ENCODE peak calls at places on chromosomes 5 and 9, in six cellular contexts. E is mammary epithelial cell, P is mesendoderm, K is HepG2, R is HCT116, B is fibroblast of lung. V is an unnamed sample.

GRCh38 chr9:136379401-136379800 is 5.9 kb upstream of the CARD9 start:
- DNase-seq in B (no peak), E (no peak), R (no peak), K (no peak), P (no peak), V (no peak)

GRCh38 chr9:75889577-75889976 is 896 bp upstream of the PCSK5 start:
- DNase-seq in P (no peak), E (no peak), R (no peak), B (no peak), K (no peak), V (no peak)

GRCh38 chr9:70477907-70478480 is 63.5 kb upstream of the KLF9 start:
- DNase-seq in E (no peak), K (no peak), R (no peak), B (no peak), P (no peak), V (no peak)

GRCh38 chr9:91741529-91741928 is 208.5 kb downstream of the ROR2 start:
- DNase-seq in P (no peak), R (no peak), B (peak; percentile 81), K (no peak), E (peak; percentile 71), V (peak; percentile 93)

GRCh38 chr9:107755267-107755666 is 265.7 kb upstream of the KLF4 start:
- DNase-seq in P (peak; percentile 75), B (peak; percentile 77), R (peak; percentile 95), K (no peak), E (peak; percentile 67), V (peak; percentile 68)

GRCh38 chr5:20636686-20637085 is 648.7 kb upstream of the CDH18 start:
- DNase-seq in K (no peak), E (peak; percentile 4), P (no peak), R (no peak), B (no peak), V (no peak)

GRCh38 chr5:84433461-84433860 is 48.8 kb upstream of the EDIL3 start:
- DNase-seq in B (peak; percentile 88), P (no peak), K (no peak), E (no peak), R (no peak), V (peak; percentile 28)

GRCh38 chr9:477146-477545 is 262.5 kb downstream of the DOCK8 start:
- DNase-seq in K (no peak), R (no peak), B (peak; percentile 35), E (no peak), P (peak; percentile 24), V (no peak)

GRCh38 chr9:27835746-27836145 is 262.5 kb upstream of the C9orf72 start:
- DNase-seq in R (no peak), E (no peak), K (no peak), B (no peak), P (no peak), V (no peak)

GRCh38 chr5:1549631-1550030 is 25.9 kb upstream of the LPCAT1 start:
- DNase-seq in R (no peak), K (no peak), P (no peak), E (no peak), B (no peak), V (no peak)

GRCh38 chr5:57172466-57172961 is 1.3 kb upstream of the GPBP1 start:
- DNase-seq in E (peak; percentile 24), R (no peak), B (peak; percentile 21), P (no peak), K (no peak), V (peak; percentile 54)

GRCh38 chr9:126240835-126241234 is 85.8 kb upstream of the MVB12B start:
- DNase-seq in E (no peak), K (no peak), P (no peak), R (no peak), B (no peak), V (no peak)

GRCh38 chr5:602466-603035 is 9.6 kb upstream of the CEP72 start:
- DNase-seq in K (no peak), E (no peak), R (no peak), B (no peak), P (no peak), V (no peak)

GRCh38 chr5:140131967-140132409 is 6.3 kb downstream of the IGIP start:
- DNase-seq in P (no peak), K (no peak), E (peak; percentile 91), R (peak; percentile 33), B (peak; percentile 97), V (peak; percentile 97)

GRCh38 chr9:114038724-114039313 is 39.3 kb downstream of the AMBP start:
- DNase-seq in B (no peak), E (no peak), P (no peak), R (no peak), K (no peak), V (no peak)

GRCh38 chr5:132064140-132064539 is 3.7 kb downstream of the IL3 start:
- DNase-seq in R (no peak), E (no peak), P (no peak), K (no peak), B (no peak), V (no peak)

GRCh38 chr5:81751836-81752643 is 1.1 kb upstream of the SSBP2 start:
- DNase-seq in E (peak; percentile 12), K (no peak), P (peak; percentile 50), B (no peak), R (no peak), V (peak; percentile 50)

GRCh38 chr5:51488803-51489642 is 105.8 kb downstream of the ISL1 start:
- DNase-seq in K (no peak), E (no peak), B (no peak), P (no peak), R (no peak), V (no peak)

GRCh38 chr9:11749396-11749795 is 943.8 kb upstream of the TYRP1 start:
- DNase-seq in P (peak; percentile 78), K (no peak), B (no peak), R (no peak), E (no peak), V (no peak)

GRCh38 chr5:143026380-143026779 is 256.2 kb downstream of the ARHGAP26 start:
- DNase-seq in B (no peak), E (no peak), R (no peak), K (no peak), P (no peak), V (no peak)

GRCh38 chr5:143025971-143026370 is 255.8 kb downstream of the ARHGAP26 start:
- DNase-seq in B (peak; percentile 54), P (no peak), R (no peak), E (no peak), K (no peak), V (no peak)

GRCh38 chr5:143025376-143025775 is 255.2 kb downstream of the ARHGAP26 start:
- DNase-seq in B (no peak), R (no peak), E (no peak), K (no peak), P (no peak), V (peak; percentile 17)

GRCh38 chr5:143023447-143024096 is 253.4 kb downstream of the ARHGAP26 start:
- DNase-seq in P (no peak), E (no peak), K (no peak), R (no peak), B (no peak), V (peak; percentile 63)

DNA sequence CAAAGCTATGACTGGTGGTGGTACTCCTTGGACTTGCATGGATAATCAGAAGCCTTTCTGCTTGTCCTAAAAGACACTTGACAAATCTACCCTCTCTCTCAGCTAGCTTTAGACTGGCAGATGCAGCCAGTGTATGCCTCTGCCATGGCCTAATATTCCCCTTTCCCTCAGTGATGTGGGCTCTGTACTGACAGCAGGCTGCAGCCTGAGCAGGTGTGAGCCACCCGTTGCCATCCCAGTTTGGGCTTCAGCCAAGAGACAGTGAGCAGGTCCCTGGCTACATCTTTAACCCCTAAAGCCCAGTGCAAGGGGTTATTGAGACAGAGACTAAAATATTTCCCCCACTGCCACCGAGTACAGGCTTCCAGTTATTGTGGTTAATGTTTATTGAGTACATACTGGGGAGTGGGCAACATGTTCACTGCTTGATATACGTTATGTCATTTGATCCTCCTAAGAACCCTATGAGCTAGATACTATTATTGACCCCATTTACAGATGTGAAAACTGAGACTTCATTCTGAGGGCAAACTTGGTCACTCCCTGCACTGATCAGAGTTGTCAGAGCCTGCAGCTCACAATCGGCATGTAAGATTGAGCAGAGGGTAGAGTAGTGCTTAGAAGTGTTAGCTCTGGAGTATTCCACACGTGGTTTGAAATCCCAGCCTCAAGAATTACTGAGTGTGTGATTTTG is 254.2 kb downstream of the ARHGAP26 start:
- DNase-seq in B (no peak), E (no peak), R (no peak), P (no peak), K (no peak), V (no peak)
- H3K9ac ChIP-seq in B (no peak overlapping the region), E (no peak overlapping the region), R (no peak overlapping the region), P (no peak overlapping the region), K (no peak overlapping the region), V (no peak overlapping the region)

GRCh38 chr9:133739408-133740280 is 1.5 kb upstream of the SARDH start:
- DNase-seq in P (no peak), B (no peak), K (peak; percentile 91), R (no peak), E (no peak), V (no peak)

GRCh38 chr9:133737774-133738038 is 446 bp downstream of the SARDH start:
- DNase-seq in B (no peak), P (no peak), R (no peak), E (no peak), K (no peak), V (no peak)

GRCh38 chr9:133738039-133738805 is at the start of gene SARDH:
- DNase-seq in K (peak; percentile 77), P (peak; percentile 91), B (peak; percentile 39), E (no peak), R (no peak), V (peak; percentile 50)

GRCh38 chr9:133737071-133737773 is 930 bp downstream of the SARDH start:
- DNase-seq in P (no peak), B (no peak), E (no peak), R (no peak), K (no peak), V (no peak)

DNA sequence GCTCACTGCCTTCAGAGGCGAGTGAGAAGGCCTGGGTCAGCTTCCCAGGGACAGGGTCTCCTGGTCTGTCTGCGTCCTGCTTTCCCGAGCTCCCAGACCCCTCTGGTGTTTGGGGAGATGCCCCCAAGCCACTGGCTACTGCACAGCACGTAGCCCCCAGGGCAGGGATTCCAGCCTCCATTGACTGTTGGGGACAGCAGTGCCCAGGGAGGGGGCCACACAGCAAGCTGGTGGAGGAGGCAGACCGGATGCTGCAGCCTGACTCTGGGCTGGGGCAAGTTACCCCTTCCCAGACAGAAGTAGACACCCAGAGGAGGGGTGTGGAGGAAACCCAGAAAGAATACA is 626 bp upstream of the SARDH start:
- DNase-seq in P (no peak), R (no peak), B (no peak), E (no peak), K (no peak), V (no peak)
- H3K4me3 ChIP-seq in P (no peak overlapping the region), R (no peak overlapping the region), B (no peak overlapping the region), E (no peak overlapping the region), K (peak overlapping the region; percentile 83), V (no peak overlapping the region)

DNA sequence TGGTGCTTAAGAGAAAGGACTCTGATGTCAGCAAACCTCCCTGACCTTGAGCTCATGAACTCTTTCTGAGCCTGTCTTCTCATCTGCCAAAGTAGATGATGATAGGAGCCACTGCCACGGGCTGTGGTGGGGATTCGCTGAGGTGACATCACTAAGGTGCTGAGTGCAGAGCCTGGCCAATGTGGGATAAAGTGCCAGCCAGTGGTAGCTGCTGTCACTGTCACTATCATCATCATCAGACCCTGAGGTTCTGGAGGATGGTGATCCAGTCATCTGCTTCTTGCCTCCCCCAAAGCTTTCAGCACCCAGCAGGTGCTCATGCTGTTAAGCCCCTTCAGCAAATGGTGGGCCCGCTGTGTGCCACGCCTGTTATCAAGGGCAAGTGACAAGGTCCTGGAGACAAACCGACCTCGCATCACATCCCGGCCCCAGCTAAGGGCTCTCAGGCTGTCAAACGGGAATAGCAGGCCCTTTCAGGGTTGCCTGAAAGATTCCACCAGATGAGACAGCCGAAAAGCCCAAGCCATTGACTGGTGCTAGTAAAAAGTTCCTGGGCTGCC is 6.4 kb downstream of the FPGS start:
- DNase-seq in P (peak; percentile 47), B (no peak), K (no peak), R (no peak), E (no peak), V (no peak)
- H3K9ac ChIP-seq in P (peak overlapping the region; percentile 66), B (no peak overlapping the region), K (no peak overlapping the region), R (peak overlapping the region; percentile 2), E (no peak overlapping the region), V (no peak overlapping the region)

GRCh38 chr5:91469517-91470165 is 86.5 kb upstream of the ARRDC3 start:
- DNase-seq in E (no peak), R (no peak), B (peak; percentile 7), K (no peak), P (no peak), V (no peak)
- H3K4me3 ChIP-seq in E (no peak overlapping the region), R (no peak overlapping the region), B (no peak overlapping the region), K (no peak overlapping the region), P (no peak overlapping the region), V (no peak overlapping the region)

V was measured in GM23248.